ENCODE peak calls at places on chromosomes 11 and 22, in eight cellular contexts. One of them, this sample, is unnamed.

GRCh38 chr11:114307524-114308203 is 11.5 kb downstream of the NNMT start:
- DNase-seq in astrocyte of the cerebellum: peak; percentile 60
- DNase-seq in nephron progenitor cell: no peak
- DNase-seq in left cardiac atrium: peak; percentile 82
- DNase-seq in stimulated activated CD4-positive, alpha-beta T cell treated with anti-CD3 and anti-CD28 coated beads, Interleukin-2, amount 100 ng/mL, for 48 hours: no peak
- DNase-seq in dermis blood vessel endothelial cell: peak; percentile 91
- DNase-seq in fibroblast of mammary gland: peak; percentile 91
- DNase-seq in RWPE1: no peak
- DNase-seq in this sample: peak; percentile 15

GRCh38 chr11:70592641-70593165 is 194.4 kb downstream of the CTTN start:
- DNase-seq in RWPE1: no peak
- DNase-seq in astrocyte of the cerebellum: no peak
- DNase-seq in left cardiac atrium: no peak
- DNase-seq in fibroblast of mammary gland: no peak
- DNase-seq in nephron progenitor cell: no peak
- DNase-seq in stimulated activated CD4-positive, alpha-beta T cell treated with anti-CD3 and anti-CD28 coated beads, Interleukin-2, amount 100 ng/mL, for 48 hours: no peak
- DNase-seq in dermis blood vessel endothelial cell: no peak
- DNase-seq in this sample: no peak

GRCh38 chr11:114173836-114174235 is 114.3 kb downstream of the ZBTB16 start:
- DNase-seq in RWPE1: no peak
- DNase-seq in astrocyte of the cerebellum: no peak
- DNase-seq in stimulated activated CD4-positive, alpha-beta T cell treated with anti-CD3 and anti-CD28 coated beads, Interleukin-2, amount 100 ng/mL, for 48 hours: no peak
- DNase-seq in left cardiac atrium: no peak
- DNase-seq in dermis blood vessel endothelial cell: no peak
- DNase-seq in fibroblast of mammary gland: no peak
- DNase-seq in nephron progenitor cell: no peak
- DNase-seq in this sample: no peak

GRCh38 chr22:46001046-46001425 is 24.1 kb upstream of the WNT7B start:
- DNase-seq in dermis blood vessel endothelial cell: no peak
- DNase-seq in RWPE1: no peak
- DNase-seq in fibroblast of mammary gland: no peak
- DNase-seq in nephron progenitor cell: peak; percentile 0
- DNase-seq in astrocyte of the cerebellum: no peak
- DNase-seq in left cardiac atrium: peak; percentile 21
- DNase-seq in stimulated activated CD4-positive, alpha-beta T cell treated with anti-CD3 and anti-CD28 coated beads, Interleukin-2, amount 100 ng/mL, for 48 hours: no peak
- DNase-seq in this sample: no peak

GRCh38 chr11:117457031-117457785 is 129.6 kb downstream of the CEP164 start:
- DNase-seq in dermis blood vessel endothelial cell: no peak
- DNase-seq in nephron progenitor cell: no peak
- DNase-seq in left cardiac atrium: no peak
- DNase-seq in astrocyte of the cerebellum: no peak
- DNase-seq in stimulated activated CD4-positive, alpha-beta T cell treated with anti-CD3 and anti-CD28 coated beads, Interleukin-2, amount 100 ng/mL, for 48 hours: no peak
- DNase-seq in RWPE1: no peak
- DNase-seq in fibroblast of mammary gland: no peak
- DNase-seq in this sample: peak; percentile 61

GRCh38 chr22:43129426-43130425 is 13.5 kb downstream of the MCAT start:
- DNase-seq in fibroblast of mammary gland: no peak
- DNase-seq in nephron progenitor cell: no peak
- DNase-seq in left cardiac atrium: no peak
- DNase-seq in stimulated activated CD4-positive, alpha-beta T cell treated with anti-CD3 and anti-CD28 coated beads, Interleukin-2, amount 100 ng/mL, for 48 hours: no peak
- DNase-seq in astrocyte of the cerebellum: no peak
- DNase-seq in dermis blood vessel endothelial cell: no peak
- DNase-seq in RWPE1: no peak
- DNase-seq in this sample: no peak

GRCh38 chr11:130121430-130121978 is 38.1 kb upstream of the ST14 start:
- DNase-seq in left cardiac atrium: no peak
- DNase-seq in stimulated activated CD4-positive, alpha-beta T cell treated with anti-CD3 and anti-CD28 coated beads, Interleukin-2, amount 100 ng/mL, for 48 hours: no peak
- DNase-seq in astrocyte of the cerebellum: peak; percentile 66
- DNase-seq in dermis blood vessel endothelial cell: peak; percentile 64
- DNase-seq in nephron progenitor cell: no peak
- DNase-seq in fibroblast of mammary gland: peak; percentile 77
- DNase-seq in RWPE1: no peak
- DNase-seq in this sample: no peak

GRCh38 chr11:112265659-112266409 is 5.2 kb upstream of the PLET1 start:
- DNase-seq in fibroblast of mammary gland: no peak
- DNase-seq in left cardiac atrium: no peak
- DNase-seq in nephron progenitor cell: no peak
- DNase-seq in stimulated activated CD4-positive, alpha-beta T cell treated with anti-CD3 and anti-CD28 coated beads, Interleukin-2, amount 100 ng/mL, for 48 hours: no peak
- DNase-seq in dermis blood vessel endothelial cell: no peak
- DNase-seq in astrocyte of the cerebellum: no peak
- DNase-seq in RWPE1: no peak
- DNase-seq in this sample: no peak